ENCODE peak calls at places on chromosomes 3 and 15, in six cellular contexts. One of them, this sample, is unnamed.

GRCh38 chr15:61809216-61809615 is 251.0 kb downstream of the VPS13C start:
- DNase-seq in cardiac fibroblast: no peak
- DNase-seq in heart right ventricle: no peak
- DNase-seq in SJSA1: no peak
- DNase-seq in hepatocyte: no peak
- DNase-seq in mucosa of descending colon: no peak
- DNase-seq in this sample: no peak

GRCh38 chr15:62711691-62712454 is 330.7 kb upstream of the TPM1 start:
- DNase-seq in cardiac fibroblast: peak; percentile 48
- DNase-seq in heart right ventricle: no peak
- DNase-seq in SJSA1: no peak
- DNase-seq in hepatocyte: no peak
- DNase-seq in mucosa of descending colon: no peak
- DNase-seq in this sample: peak; percentile 51

GRCh38 chr3:9803494-9803893 is 6.6 kb upstream of the TTLL3 start:
- DNase-seq in cardiac fibroblast: no peak
- DNase-seq in heart right ventricle: no peak
- DNase-seq in SJSA1: no peak
- DNase-seq in hepatocyte: no peak
- DNase-seq in mucosa of descending colon: no peak
- DNase-seq in this sample: no peak

GRCh38 chr3:59451041-59451763 is 401.4 kb upstream of the CFAP20DC start:
- DNase-seq in cardiac fibroblast: no peak
- DNase-seq in heart right ventricle: peak; percentile 12
- DNase-seq in SJSA1: no peak
- DNase-seq in hepatocyte: no peak
- DNase-seq in mucosa of descending colon: no peak
- DNase-seq in this sample: no peak

GRCh38 chr3:171347017-171347979 is 112.9 kb downstream of the TNIK start:
- DNase-seq in cardiac fibroblast: peak; percentile 79
- DNase-seq in heart right ventricle: no peak
- DNase-seq in SJSA1: no peak
- DNase-seq in hepatocyte: peak; percentile 22
- DNase-seq in mucosa of descending colon: no peak
- DNase-seq in this sample: peak; percentile 34

GRCh38 chr3:170734737-170735070 is 135.3 kb downstream of the RPL22L1 start:
- DNase-seq in cardiac fibroblast: no peak
- DNase-seq in heart right ventricle: no peak
- DNase-seq in SJSA1: no peak
- DNase-seq in hepatocyte: no peak
- DNase-seq in mucosa of descending colon: no peak
- DNase-seq in this sample: no peak

GRCh38 chr3:87311309-87311708 is 34.9 kb upstream of the POU1F1 start:
- DNase-seq in cardiac fibroblast: peak; percentile 60
- DNase-seq in heart right ventricle: no peak
- DNase-seq in SJSA1: no peak
- DNase-seq in hepatocyte: no peak
- DNase-seq in mucosa of descending colon: no peak
- DNase-seq in this sample: peak; percentile 15

GRCh38 chr3:140709751-140710150 is 31.9 kb downstream of the TRIM42 start:
- DNase-seq in cardiac fibroblast: no peak
- DNase-seq in heart right ventricle: no peak
- DNase-seq in SJSA1: no peak
- DNase-seq in hepatocyte: no peak
- DNase-seq in mucosa of descending colon: no peak
- DNase-seq in this sample: no peak

GRCh38 chr3:62607287-62608029 is 234.1 kb upstream of the FEZF2 start:
- DNase-seq in cardiac fibroblast: peak; percentile 98
- DNase-seq in heart right ventricle: peak; percentile 62
- DNase-seq in SJSA1: peak; percentile 42
- DNase-seq in hepatocyte: no peak
- DNase-seq in mucosa of descending colon: no peak
- DNase-seq in this sample: peak; percentile 84

DNA sequence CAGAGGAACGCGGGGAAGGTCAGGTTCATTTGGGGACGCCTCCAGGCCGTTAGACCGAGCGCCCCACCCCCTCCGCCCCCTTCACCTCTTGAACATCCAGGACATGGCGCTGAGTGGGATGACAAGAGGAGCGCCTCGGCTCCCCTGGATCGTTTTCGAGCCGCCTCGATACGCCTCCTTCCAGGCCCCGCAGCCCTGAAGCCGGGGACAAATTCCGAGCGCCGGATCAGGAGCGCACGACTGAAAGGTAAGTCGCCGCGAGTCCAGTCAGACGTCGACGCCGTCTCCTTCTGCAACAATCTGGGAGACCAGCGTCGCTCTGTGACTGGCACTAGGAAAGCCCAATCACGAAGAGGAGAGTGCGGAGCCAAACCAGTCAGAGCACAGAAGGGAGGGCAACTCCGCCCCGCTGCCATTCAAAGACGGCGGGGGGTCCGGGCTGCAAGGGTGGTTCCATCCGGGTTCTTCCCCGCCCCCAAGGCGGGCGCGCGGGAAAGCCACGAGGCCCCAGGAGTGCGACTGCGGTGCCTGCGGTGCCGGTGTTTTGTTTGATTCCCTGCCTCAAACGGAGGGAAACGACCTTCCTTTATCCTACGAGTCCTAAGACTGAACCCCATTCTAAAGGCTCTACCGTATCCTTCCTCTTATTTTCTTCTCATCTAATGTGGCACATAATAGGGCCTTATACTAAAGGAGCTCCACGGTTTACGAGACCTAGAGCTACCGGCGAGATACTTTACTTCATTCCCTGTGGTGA is at the start of gene HLTF:
- DNase-seq in cardiac fibroblast: peak; percentile 99
- DNase-seq in heart right ventricle: peak; percentile 98
- DNase-seq in SJSA1: peak; percentile 96
- DNase-seq in hepatocyte: peak; percentile 95
- DNase-seq in mucosa of descending colon: peak; percentile 93
- DNase-seq in this sample: peak; percentile 98
- H3K4me3 ChIP-seq in cardiac fibroblast: peak within 1 kb of the TSS; percentile 92
- H3K4me3 ChIP-seq in heart right ventricle: peak within 1 kb of the TSS; percentile 74
- H3K4me3 ChIP-seq in SJSA1: peak within 1 kb of the TSS; percentile 54
- H3K4me3 ChIP-seq in hepatocyte: peak within 1 kb of the TSS; percentile 84
- H3K4me3 ChIP-seq in mucosa of descending colon: peak within 1 kb of the TSS; percentile 52
- H3K4me3 ChIP-seq in this sample: peak within 1 kb of the TSS; percentile 94

DNA sequence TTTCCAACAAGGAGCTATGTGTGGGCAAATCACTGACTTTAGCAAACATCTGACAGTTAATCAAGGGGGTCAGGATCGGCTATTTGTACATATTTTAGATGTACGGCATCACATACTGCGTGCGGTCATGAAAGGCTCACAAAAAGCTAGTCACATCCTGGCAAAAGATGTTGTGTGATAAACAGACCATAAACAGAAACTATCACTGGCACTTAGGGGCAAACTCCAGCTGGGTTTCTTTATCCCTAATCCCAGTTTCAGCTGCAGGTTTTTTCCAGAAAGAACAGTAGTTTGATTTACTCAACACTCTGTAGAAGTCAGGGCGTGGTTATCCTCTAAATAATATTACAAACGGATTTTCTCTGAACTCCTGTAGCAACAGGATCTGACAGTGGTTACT is 112.4 kb upstream of the BHLHE40 start:
- DNase-seq in cardiac fibroblast: peak; percentile 50
- DNase-seq in heart right ventricle: peak; percentile 19
- DNase-seq in SJSA1: no peak
- DNase-seq in hepatocyte: peak; percentile 51
- DNase-seq in mucosa of descending colon: no peak
- DNase-seq in this sample: peak; percentile 22
- H3K4me3 ChIP-seq in cardiac fibroblast: no peak overlapping the region
- H3K4me3 ChIP-seq in heart right ventricle: no peak overlapping the region
- H3K4me3 ChIP-seq in SJSA1: no peak overlapping the region
- H3K4me3 ChIP-seq in hepatocyte: no peak overlapping the region
- H3K4me3 ChIP-seq in mucosa of descending colon: no peak overlapping the region
- H3K4me3 ChIP-seq in this sample: no peak overlapping the region

GRCh38 chr3:179958143-179958542 is 78.6 kb downstream of the PEX5L start:
- DNase-seq in cardiac fibroblast: no peak
- DNase-seq in heart right ventricle: no peak
- DNase-seq in SJSA1: no peak
- DNase-seq in hepatocyte: no peak
- DNase-seq in mucosa of descending colon: no peak
- DNase-seq in this sample: no peak

GRCh38 chr3:179954226-179954870 is 82.4 kb downstream of the PEX5L start:
- DNase-seq in cardiac fibroblast: no peak
- DNase-seq in heart right ventricle: no peak
- DNase-seq in SJSA1: no peak
- DNase-seq in hepatocyte: no peak
- DNase-seq in mucosa of descending colon: no peak
- DNase-seq in this sample: no peak

GRCh38 chr3:179957264-179957845 is 79.4 kb downstream of the PEX5L start:
- DNase-seq in cardiac fibroblast: no peak
- DNase-seq in heart right ventricle: no peak
- DNase-seq in SJSA1: no peak
- DNase-seq in hepatocyte: no peak
- DNase-seq in mucosa of descending colon: no peak
- DNase-seq in this sample: no peak

GRCh38 chr3:179956416-179956830 is 80.3 kb downstream of the PEX5L start:
- DNase-seq in cardiac fibroblast: no peak
- DNase-seq in heart right ventricle: no peak
- DNase-seq in SJSA1: no peak
- DNase-seq in hepatocyte: no peak
- DNase-seq in mucosa of descending colon: no peak
- DNase-seq in this sample: peak; percentile 12

GRCh38 chr3:179955798-179956197 is 80.9 kb downstream of the PEX5L start:
- DNase-seq in cardiac fibroblast: no peak
- DNase-seq in heart right ventricle: no peak
- DNase-seq in SJSA1: no peak
- DNase-seq in hepatocyte: no peak
- DNase-seq in mucosa of descending colon: no peak
- DNase-seq in this sample: no peak
- H3K4me3 ChIP-seq in cardiac fibroblast: no peak overlapping the region
- H3K4me3 ChIP-seq in heart right ventricle: no peak overlapping the region
- H3K4me3 ChIP-seq in SJSA1: no peak overlapping the region
- H3K4me3 ChIP-seq in hepatocyte: no peak overlapping the region
- H3K4me3 ChIP-seq in mucosa of descending colon: no peak overlapping the region
- H3K4me3 ChIP-seq in this sample: no peak overlapping the region

DNA sequence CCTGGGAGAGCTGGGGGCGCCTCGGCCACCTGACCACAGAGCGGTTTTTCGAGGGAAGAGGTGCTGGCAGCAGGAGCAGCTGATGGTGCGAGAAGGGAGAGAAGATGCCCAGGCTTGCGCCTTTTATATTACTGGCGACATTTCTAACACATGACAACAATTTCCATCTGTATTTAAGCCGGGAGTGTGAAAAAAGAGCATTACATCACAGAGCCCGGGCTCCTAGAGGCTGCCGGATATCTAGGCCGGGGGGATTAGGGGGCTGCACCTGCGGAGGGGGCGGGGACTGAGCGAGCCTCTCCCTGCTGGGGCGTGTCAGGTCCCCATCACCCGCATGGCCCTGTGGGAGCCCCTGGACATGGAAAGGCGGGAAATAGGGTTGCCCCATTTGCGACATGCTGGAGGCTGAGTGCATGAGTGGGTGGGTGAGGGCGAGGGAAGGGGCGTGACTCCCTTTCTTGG is 440.7 kb downstream of the MAGI1 start:
- DNase-seq in cardiac fibroblast: no peak
- DNase-seq in heart right ventricle: no peak
- DNase-seq in SJSA1: no peak
- DNase-seq in hepatocyte: peak; percentile 14
- DNase-seq in mucosa of descending colon: no peak
- DNase-seq in this sample: no peak
- H3K4me3 ChIP-seq in cardiac fibroblast: no peak overlapping the region
- H3K4me3 ChIP-seq in heart right ventricle: peak overlapping the region; percentile 4
- H3K4me3 ChIP-seq in SJSA1: no peak overlapping the region
- H3K4me3 ChIP-seq in hepatocyte: peak overlapping the region; percentile 27
- H3K4me3 ChIP-seq in mucosa of descending colon: no peak overlapping the region
- H3K4me3 ChIP-seq in this sample: peak overlapping the region; percentile 41

DNA sequence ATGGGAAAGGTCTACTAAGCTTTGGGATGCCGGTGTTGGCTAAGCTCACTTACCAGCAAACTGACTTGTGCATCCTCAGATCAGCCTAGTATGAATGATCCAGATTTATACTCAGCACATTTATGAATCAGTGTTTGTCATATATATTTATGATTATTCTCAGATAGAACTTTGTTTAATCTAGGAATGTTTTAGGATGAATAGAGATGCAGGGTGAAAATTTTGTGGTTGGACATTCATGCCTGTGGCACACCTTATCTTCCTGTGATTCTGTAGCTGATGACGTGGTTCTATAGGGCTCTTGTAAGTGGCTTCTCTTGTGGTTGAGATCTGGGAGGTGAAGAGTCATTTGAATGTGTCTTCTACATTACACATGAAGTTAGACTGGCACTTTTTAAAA is 11.4 kb downstream of the CDIN1 start:
- DNase-seq in cardiac fibroblast: peak; percentile 88
- DNase-seq in heart right ventricle: no peak
- DNase-seq in SJSA1: peak; percentile 51
- DNase-seq in hepatocyte: no peak
- DNase-seq in mucosa of descending colon: no peak
- DNase-seq in this sample: peak; percentile 89
- H3K4me3 ChIP-seq in cardiac fibroblast: no peak overlapping the region
- H3K4me3 ChIP-seq in heart right ventricle: no peak overlapping the region
- H3K4me3 ChIP-seq in SJSA1: no peak overlapping the region
- H3K4me3 ChIP-seq in hepatocyte: no peak overlapping the region
- H3K4me3 ChIP-seq in mucosa of descending colon: no peak overlapping the region
- H3K4me3 ChIP-seq in this sample: no peak overlapping the region

DNA sequence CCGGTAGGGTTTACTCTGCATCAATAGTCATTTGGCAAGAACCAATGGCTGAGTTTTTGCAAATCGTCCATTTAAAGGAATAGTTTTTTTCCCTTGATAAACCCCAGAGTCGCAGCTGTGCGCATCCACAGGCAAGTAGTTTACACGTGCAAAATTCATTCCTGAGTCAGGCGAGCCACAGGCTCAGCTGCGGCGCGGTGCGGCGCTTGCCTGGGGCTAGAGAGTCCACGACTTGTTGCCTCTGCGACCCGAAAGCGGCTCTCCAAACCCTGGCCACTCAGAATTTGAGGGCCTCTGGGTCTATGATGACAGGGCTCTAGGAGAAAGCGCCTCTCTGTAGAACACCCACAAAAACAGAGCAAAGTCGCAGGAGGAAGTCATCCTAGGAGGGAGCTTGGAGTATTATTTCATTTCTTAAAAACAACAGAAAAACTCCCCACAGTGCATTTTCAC is 36.6 kb downstream of the ZIC4 start:
- DNase-seq in cardiac fibroblast: no peak
- DNase-seq in heart right ventricle: no peak
- DNase-seq in SJSA1: no peak
- DNase-seq in hepatocyte: no peak
- DNase-seq in mucosa of descending colon: no peak
- DNase-seq in this sample: peak; percentile 72
- H3K4me3 ChIP-seq in cardiac fibroblast: no peak overlapping the region
- H3K4me3 ChIP-seq in heart right ventricle: no peak overlapping the region
- H3K4me3 ChIP-seq in SJSA1: no peak overlapping the region
- H3K4me3 ChIP-seq in hepatocyte: no peak overlapping the region
- H3K4me3 ChIP-seq in mucosa of descending colon: no peak overlapping the region
- H3K4me3 ChIP-seq in this sample: peak overlapping the region; percentile 53